ENCODE peak calls at places on chromosome 19, in five cellular contexts. One of them, this sample, is unnamed.

GRCh38 chr19:12994701-12995595 is at the start of gene NFIX:
- DNase-seq in left cardiac atrium: peak; percentile 76
- DNase-seq in RCC 7860: peak; percentile 24
- DNase-seq in amniotic stem cell: peak; percentile 29
- DNase-seq in activated CD8-positive, alpha-beta memory T cell treated with anti-CD3 and anti-CD28 coated beads for 4 hours: peak; percentile 39
- DNase-seq in this sample: peak; percentile 79

GRCh38 chr19:50705422-50706019 is 14.1 kb downstream of the SHANK1 start:
- DNase-seq in left cardiac atrium: no peak
- DNase-seq in RCC 7860: peak; percentile 45
- DNase-seq in amniotic stem cell: peak; percentile 77
- DNase-seq in activated CD8-positive, alpha-beta memory T cell treated with anti-CD3 and anti-CD28 coated beads for 4 hours: no peak
- DNase-seq in this sample: peak; percentile 66

GRCh38 chr19:57212109-57212508 is 18.7 kb upstream of the AURKC start:
- DNase-seq in left cardiac atrium: no peak
- DNase-seq in RCC 7860: no peak
- DNase-seq in amniotic stem cell: no peak
- DNase-seq in activated CD8-positive, alpha-beta memory T cell treated with anti-CD3 and anti-CD28 coated beads for 4 hours: no peak
- DNase-seq in this sample: no peak

GRCh38 chr19:29329460-29330134 is 116.6 kb upstream of the UQCRFS1 start:
- DNase-seq in left cardiac atrium: no peak
- DNase-seq in RCC 7860: no peak
- DNase-seq in amniotic stem cell: no peak
- DNase-seq in activated CD8-positive, alpha-beta memory T cell treated with anti-CD3 and anti-CD28 coated beads for 4 hours: no peak
- DNase-seq in this sample: no peak

GRCh38 chr19:49338691-49339363 is 3.6 kb downstream of the CD37 start:
- DNase-seq in left cardiac atrium: peak; percentile 83
- DNase-seq in RCC 7860: no peak
- DNase-seq in amniotic stem cell: no peak
- DNase-seq in activated CD8-positive, alpha-beta memory T cell treated with anti-CD3 and anti-CD28 coated beads for 4 hours: no peak
- DNase-seq in this sample: peak; percentile 71

GRCh38 chr19:51691122-51692064 is 1.7 kb upstream of the SPACA6 start:
- DNase-seq in left cardiac atrium: no peak
- DNase-seq in RCC 7860: peak; percentile 5
- DNase-seq in amniotic stem cell: peak; percentile 34
- DNase-seq in activated CD8-positive, alpha-beta memory T cell treated with anti-CD3 and anti-CD28 coated beads for 4 hours: no peak
- DNase-seq in this sample: no peak

GRCh38 chr19:56942749-56943148 is 102.2 kb upstream of the PEG3 start:
- DNase-seq in left cardiac atrium: peak; percentile 36
- DNase-seq in RCC 7860: no peak
- DNase-seq in amniotic stem cell: no peak
- DNase-seq in activated CD8-positive, alpha-beta memory T cell treated with anti-CD3 and anti-CD28 coated beads for 4 hours: no peak
- DNase-seq in this sample: peak; percentile 43

GRCh38 chr19:38849746-38850230 is at the start of gene HNRNPL:
- DNase-seq in left cardiac atrium: peak; percentile 99
- DNase-seq in RCC 7860: no peak
- DNase-seq in amniotic stem cell: no peak
- DNase-seq in activated CD8-positive, alpha-beta memory T cell treated with anti-CD3 and anti-CD28 coated beads for 4 hours: peak; percentile 98
- DNase-seq in this sample: no peak

GRCh38 chr19:13847033-13847899 is 29.7 kb upstream of the NANOS3 start:
- DNase-seq in left cardiac atrium: peak; percentile 97
- DNase-seq in RCC 7860: peak; percentile 89
- DNase-seq in amniotic stem cell: peak; percentile 84
- DNase-seq in activated CD8-positive, alpha-beta memory T cell treated with anti-CD3 and anti-CD28 coated beads for 4 hours: peak; percentile 77
- DNase-seq in this sample: peak; percentile 91

GRCh38 chr19:19823916-19824315 is 2.4 kb upstream of the ZNF506 start:
- DNase-seq in left cardiac atrium: no peak
- DNase-seq in RCC 7860: no peak
- DNase-seq in amniotic stem cell: no peak
- DNase-seq in activated CD8-positive, alpha-beta memory T cell treated with anti-CD3 and anti-CD28 coated beads for 4 hours: no peak
- DNase-seq in this sample: peak; percentile 46

GRCh38 chr19:10858204-10858828 is 10.1 kb downstream of the C19orf38 start:
- DNase-seq in left cardiac atrium: no peak
- DNase-seq in RCC 7860: no peak
- DNase-seq in amniotic stem cell: no peak
- DNase-seq in activated CD8-positive, alpha-beta memory T cell treated with anti-CD3 and anti-CD28 coated beads for 4 hours: no peak
- DNase-seq in this sample: no peak

GRCh38 chr19:48741222-48741999 is 1.0 kb upstream of the RASIP1 start:
- DNase-seq in left cardiac atrium: peak; percentile 77
- DNase-seq in RCC 7860: no peak
- DNase-seq in amniotic stem cell: no peak
- DNase-seq in activated CD8-positive, alpha-beta memory T cell treated with anti-CD3 and anti-CD28 coated beads for 4 hours: no peak
- DNase-seq in this sample: no peak

GRCh38 chr19:42352216-42352892 is 26.9 kb downstream of the MEGF8 start:
- DNase-seq in left cardiac atrium: no peak
- DNase-seq in RCC 7860: peak; percentile 33
- DNase-seq in amniotic stem cell: no peak
- DNase-seq in activated CD8-positive, alpha-beta memory T cell treated with anti-CD3 and anti-CD28 coated beads for 4 hours: no peak
- DNase-seq in this sample: no peak

GRCh38 chr19:23321953-23322549 is 71.9 kb upstream of the ZNF724 start:
- DNase-seq in left cardiac atrium: no peak
- DNase-seq in RCC 7860: no peak
- DNase-seq in amniotic stem cell: no peak
- DNase-seq in activated CD8-positive, alpha-beta memory T cell treated with anti-CD3 and anti-CD28 coated beads for 4 hours: no peak
- DNase-seq in this sample: no peak

GRCh38 chr19:2261438-2262172 is 5.4 kb upstream of the JSRP1 start:
- DNase-seq in left cardiac atrium: no peak
- DNase-seq in RCC 7860: no peak
- DNase-seq in amniotic stem cell: no peak
- DNase-seq in activated CD8-positive, alpha-beta memory T cell treated with anti-CD3 and anti-CD28 coated beads for 4 hours: no peak
- DNase-seq in this sample: no peak

GRCh38 chr19:50376166-50377050 is at the start of gene NR1H2:
- DNase-seq in left cardiac atrium: peak; percentile 95
- DNase-seq in RCC 7860: peak; percentile 87
- DNase-seq in amniotic stem cell: peak; percentile 96
- DNase-seq in activated CD8-positive, alpha-beta memory T cell treated with anti-CD3 and anti-CD28 coated beads for 4 hours: peak; percentile 90
- DNase-seq in this sample: peak; percentile 96

GRCh38 chr19:55069137-55069858 is 6.3 kb upstream of the RDH13 start:
- DNase-seq in left cardiac atrium: peak; percentile 54
- DNase-seq in RCC 7860: no peak
- DNase-seq in amniotic stem cell: no peak
- DNase-seq in activated CD8-positive, alpha-beta memory T cell treated with anti-CD3 and anti-CD28 coated beads for 4 hours: no peak
- DNase-seq in this sample: no peak

GRCh38 chr19:10152100-10152499 is 32.4 kb upstream of the EIF3G start:
- DNase-seq in left cardiac atrium: no peak
- DNase-seq in RCC 7860: no peak
- DNase-seq in amniotic stem cell: no peak
- DNase-seq in activated CD8-positive, alpha-beta memory T cell treated with anti-CD3 and anti-CD28 coated beads for 4 hours: no peak
- DNase-seq in this sample: no peak

GRCh38 chr19:11008111-11008510 is 47.3 kb downstream of the SMARCA4 start:
- DNase-seq in left cardiac atrium: no peak
- DNase-seq in RCC 7860: no peak
- DNase-seq in amniotic stem cell: no peak
- DNase-seq in activated CD8-positive, alpha-beta memory T cell treated with anti-CD3 and anti-CD28 coated beads for 4 hours: no peak
- DNase-seq in this sample: no peak

GRCh38 chr19:46416077-46416709 is 2.8 kb upstream of the CCDC8 start:
- DNase-seq in left cardiac atrium: peak; percentile 94
- DNase-seq in RCC 7860: peak; percentile 48
- DNase-seq in amniotic stem cell: peak; percentile 68
- DNase-seq in activated CD8-positive, alpha-beta memory T cell treated with anti-CD3 and anti-CD28 coated beads for 4 hours: peak; percentile 22
- DNase-seq in this sample: no peak

GRCh38 chr19:17772172-17772571 is 20.9 kb downstream of the FCHO1 start:
- DNase-seq in left cardiac atrium: no peak
- DNase-seq in RCC 7860: no peak
- DNase-seq in amniotic stem cell: no peak
- DNase-seq in activated CD8-positive, alpha-beta memory T cell treated with anti-CD3 and anti-CD28 coated beads for 4 hours: no peak
- DNase-seq in this sample: no peak

GRCh38 chr19:55212447-55212846 is 3.1 kb upstream of the PTPRH start:
- DNase-seq in left cardiac atrium: no peak
- DNase-seq in RCC 7860: no peak
- DNase-seq in amniotic stem cell: no peak
- DNase-seq in activated CD8-positive, alpha-beta memory T cell treated with anti-CD3 and anti-CD28 coated beads for 4 hours: no peak
- DNase-seq in this sample: no peak

GRCh38 chr19:49216076-49216475 is 58.5 kb downstream of the TRPM4 start:
- DNase-seq in left cardiac atrium: no peak
- DNase-seq in RCC 7860: peak; percentile 5
- DNase-seq in amniotic stem cell: no peak
- DNase-seq in activated CD8-positive, alpha-beta memory T cell treated with anti-CD3 and anti-CD28 coated beads for 4 hours: no peak
- DNase-seq in this sample: no peak

GRCh38 chr19:40578442-40578908 is 1.8 kb downstream of the SHKBP1 start:
- DNase-seq in left cardiac atrium: no peak
- DNase-seq in RCC 7860: no peak
- DNase-seq in amniotic stem cell: no peak
- DNase-seq in activated CD8-positive, alpha-beta memory T cell treated with anti-CD3 and anti-CD28 coated beads for 4 hours: no peak
- DNase-seq in this sample: no peak

GRCh38 chr19:3699071-3699740 is 1.1 kb downstream of the PIP5K1C start:
- DNase-seq in left cardiac atrium: peak; percentile 64
- DNase-seq in RCC 7860: peak; percentile 21
- DNase-seq in amniotic stem cell: no peak
- DNase-seq in activated CD8-positive, alpha-beta memory T cell treated with anti-CD3 and anti-CD28 coated beads for 4 hours: no peak
- DNase-seq in this sample: peak; percentile 76

GRCh38 chr19:19077103-19077502 is 13.3 kb downstream of the SLC25A42 start:
- DNase-seq in left cardiac atrium: no peak
- DNase-seq in RCC 7860: no peak
- DNase-seq in amniotic stem cell: no peak
- DNase-seq in activated CD8-positive, alpha-beta memory T cell treated with anti-CD3 and anti-CD28 coated beads for 4 hours: no peak
- DNase-seq in this sample: no peak

GRCh38 chr19:51372649-51373504 is at the start of gene NKG7:
- DNase-seq in left cardiac atrium: no peak
- DNase-seq in RCC 7860: no peak
- DNase-seq in amniotic stem cell: no peak
- DNase-seq in activated CD8-positive, alpha-beta memory T cell treated with anti-CD3 and anti-CD28 coated beads for 4 hours: peak; percentile 76
- DNase-seq in this sample: no peak

GRCh38 chr19:6826281-6826920 is 53.9 kb downstream of the VAV1 start:
- DNase-seq in left cardiac atrium: no peak
- DNase-seq in RCC 7860: no peak
- DNase-seq in amniotic stem cell: no peak
- DNase-seq in activated CD8-positive, alpha-beta memory T cell treated with anti-CD3 and anti-CD28 coated beads for 4 hours: no peak
- DNase-seq in this sample: no peak